ENCODE peak calls at places on chromosomes 1 and 21, in eight cellular contexts. S is lower leg skin, H is cardiac fibroblast, T is heart left ventricle, X is astrocyte of the cerebellum, F is esophagus squamous epithelium, K is fibroblast of pulmonary artery, U is neural progenitor cell. D is an unnamed sample.

GRCh38 chr1:26278303-26278702 is 1.6 kb upstream of the SH3BGRL3 start:
- DNase-seq in H (peak; percentile 87), S (peak; percentile 94), K (peak; percentile 53), T (peak; percentile 69), U (no peak), F (no peak), X (no peak), D (no peak)

GRCh38 chr1:66050123-66050522 is 257.4 kb downstream of the PDE4B start:
- DNase-seq in X (no peak), S (no peak), F (no peak), U (no peak), K (no peak), T (no peak), H (no peak), D (no peak)

GRCh38 chr1:114296413-114296812 is 142.7 kb upstream of the SYT6 start:
- DNase-seq in K (no peak), T (no peak), H (no peak), U (no peak), F (no peak), X (no peak), S (no peak), D (no peak)

GRCh38 chr21:35852820-35853219 is 207.5 kb downstream of the SETD4 start:
- DNase-seq in H (no peak), U (no peak), S (no peak), F (no peak), T (no peak), K (no peak), X (no peak), D (no peak)

GRCh38 chr1:89644119-89644814 is 11.3 kb downstream of the LRRC8C start:
- DNase-seq in K (no peak), T (no peak), X (no peak), S (no peak), U (no peak), F (no peak), H (no peak), D (no peak)

GRCh38 chr1:18739408-18739807 is 108.8 kb downstream of the PAX7 start:
- DNase-seq in F (no peak), X (no peak), U (no peak), H (no peak), S (no peak), T (no peak), K (no peak), D (no peak)

GRCh38 chr1:205256956-205257615 is 29.3 kb downstream of the TMCC2 start:
- DNase-seq in F (no peak), T (no peak), U (peak; percentile 37), X (no peak), S (no peak), H (no peak), K (no peak), D (no peak)

GRCh38 chr1:100866041-100866900 is 28.4 kb downstream of the EXTL2 start:
- DNase-seq in U (peak; percentile 18), F (no peak), H (peak; percentile 80), T (no peak), X (peak; percentile 39), K (peak; percentile 83), S (no peak), D (no peak)

GRCh38 chr1:159936284-159936904 is 9.0 kb downstream of the IGSF9 start:
- DNase-seq in K (peak; percentile 56), F (no peak), H (peak; percentile 64), U (peak; percentile 80), S (peak; percentile 96), X (no peak), T (peak; percentile 74), D (peak; percentile 72)

DNA sequence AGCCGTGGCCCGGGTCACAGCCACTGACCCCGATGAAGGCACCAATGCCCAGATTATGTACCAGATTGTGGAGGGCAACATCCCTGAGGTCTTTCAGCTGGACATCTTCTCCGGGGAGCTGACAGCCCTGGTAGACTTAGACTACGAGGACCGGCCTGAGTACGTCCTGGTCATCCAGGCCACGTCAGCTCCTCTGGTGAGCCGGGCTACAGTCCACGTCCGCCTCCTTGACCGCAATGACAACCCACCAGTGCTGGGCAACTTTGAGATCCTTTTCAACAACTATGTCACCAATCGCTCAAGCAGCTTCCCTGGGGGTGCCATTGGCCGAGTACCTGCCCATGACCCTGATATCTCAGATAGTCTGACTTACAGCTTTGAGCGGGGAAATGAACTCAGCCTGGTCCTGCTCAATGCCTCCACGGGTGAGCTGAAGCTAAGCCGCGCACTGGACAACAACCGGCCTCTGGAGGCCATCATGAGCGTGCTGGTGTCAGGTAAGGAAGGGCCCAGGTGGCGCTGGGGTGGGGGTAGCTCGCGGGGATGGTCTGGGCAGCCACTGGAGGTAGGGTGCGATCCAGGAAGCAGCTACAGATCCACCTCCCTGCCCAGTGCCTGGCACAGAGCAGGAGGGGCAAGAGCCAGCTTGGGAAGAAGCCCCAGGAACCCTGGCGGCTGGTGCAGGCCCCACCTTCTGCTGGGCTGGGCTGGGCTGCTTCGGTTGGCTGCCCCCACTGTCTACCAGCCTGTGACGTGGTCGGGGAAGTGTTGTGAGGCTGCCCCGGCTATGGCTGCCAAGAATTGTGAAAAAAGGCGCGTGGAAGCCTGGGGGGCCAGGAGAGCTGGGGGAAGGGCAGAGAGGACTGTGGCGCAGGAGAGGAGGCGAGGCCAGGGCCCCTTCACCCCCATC is 3.8 kb downstream of the CELSR2 start:
- DNase-seq in S (no peak), H (peak; percentile 52), K (no peak), T (peak; percentile 36), X (no peak), F (no peak), U (no peak), D (no peak)
- H3K4me3 ChIP-seq in S (no peak overlapping the region), H (no peak overlapping the region), K (no peak overlapping the region), T (no peak overlapping the region), X (no peak overlapping the region), F (peak overlapping the region; percentile 56), U (peak overlapping the region; percentile 31), D (no peak overlapping the region)

DNA sequence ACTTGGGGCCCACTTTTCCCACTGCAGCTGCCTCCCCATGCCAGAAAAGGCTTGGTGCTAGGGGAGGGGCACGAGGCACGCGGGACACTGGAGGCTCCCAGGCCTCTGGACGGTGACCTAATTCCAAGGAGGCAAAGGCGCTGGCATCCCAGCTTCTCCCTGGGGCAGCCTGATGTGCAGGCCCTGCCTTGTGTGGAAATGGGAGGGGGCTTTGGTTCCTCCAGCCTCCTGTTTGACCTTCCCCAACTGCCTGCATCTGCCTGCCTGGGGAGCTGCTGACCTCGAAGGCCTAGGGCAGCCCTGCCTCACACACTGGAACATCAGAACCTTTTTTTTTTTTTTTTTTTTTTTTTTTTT is 39.9 kb downstream of the KIAA1614 start:
- DNase-seq in H (no peak), X (no peak), F (no peak), U (no peak), T (no peak), S (no peak), K (no peak), D (no peak)
- H3K4me3 ChIP-seq in H (no peak overlapping the region), X (no peak overlapping the region), F (no peak overlapping the region), U (no peak overlapping the region), T (no peak overlapping the region), S (no peak overlapping the region), K (no peak overlapping the region), D (no peak overlapping the region)

DNA sequence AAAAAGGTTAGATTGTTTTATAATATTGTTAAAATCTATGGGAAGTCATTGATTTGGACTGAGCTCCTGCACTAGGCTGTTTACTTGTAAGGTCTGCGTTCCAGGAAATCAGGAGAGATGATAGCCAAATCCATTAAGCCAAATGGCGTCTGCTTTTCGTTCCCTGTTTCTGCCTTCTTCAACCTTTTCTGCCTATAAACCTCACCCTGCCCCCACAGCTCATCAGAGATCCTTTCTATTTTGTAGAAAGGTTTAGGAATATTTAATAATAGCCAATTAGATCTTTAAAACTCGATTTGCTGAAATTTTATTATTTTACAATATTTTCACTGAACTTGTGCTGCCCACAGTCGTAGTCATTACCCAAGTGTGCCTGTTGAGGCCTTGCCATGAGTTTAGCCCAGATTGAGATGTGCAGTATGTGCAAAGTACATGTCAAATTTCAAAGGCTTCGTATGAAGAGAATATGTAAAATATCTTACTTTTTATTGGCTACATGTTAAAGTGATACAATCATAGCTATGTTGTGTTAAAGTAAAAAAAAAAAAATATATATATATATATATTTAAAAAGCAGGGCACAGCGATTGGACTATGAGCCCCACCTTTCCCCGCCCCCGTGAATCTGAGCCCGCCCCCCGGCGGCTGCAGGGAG is 444 bp upstream of the IARS2 start:
- DNase-seq in S (no peak), H (no peak), X (no peak), U (no peak), T (no peak), F (no peak), K (no peak), D (no peak)
- H3K4me3 ChIP-seq in S (no peak overlapping the region), H (no peak overlapping the region), X (peak overlapping the region; percentile 88), U (peak overlapping the region; percentile 71), T (peak overlapping the region; percentile 93), F (peak overlapping the region; percentile 99), K (no peak overlapping the region), D (peak overlapping the region; percentile 100)

DNA sequence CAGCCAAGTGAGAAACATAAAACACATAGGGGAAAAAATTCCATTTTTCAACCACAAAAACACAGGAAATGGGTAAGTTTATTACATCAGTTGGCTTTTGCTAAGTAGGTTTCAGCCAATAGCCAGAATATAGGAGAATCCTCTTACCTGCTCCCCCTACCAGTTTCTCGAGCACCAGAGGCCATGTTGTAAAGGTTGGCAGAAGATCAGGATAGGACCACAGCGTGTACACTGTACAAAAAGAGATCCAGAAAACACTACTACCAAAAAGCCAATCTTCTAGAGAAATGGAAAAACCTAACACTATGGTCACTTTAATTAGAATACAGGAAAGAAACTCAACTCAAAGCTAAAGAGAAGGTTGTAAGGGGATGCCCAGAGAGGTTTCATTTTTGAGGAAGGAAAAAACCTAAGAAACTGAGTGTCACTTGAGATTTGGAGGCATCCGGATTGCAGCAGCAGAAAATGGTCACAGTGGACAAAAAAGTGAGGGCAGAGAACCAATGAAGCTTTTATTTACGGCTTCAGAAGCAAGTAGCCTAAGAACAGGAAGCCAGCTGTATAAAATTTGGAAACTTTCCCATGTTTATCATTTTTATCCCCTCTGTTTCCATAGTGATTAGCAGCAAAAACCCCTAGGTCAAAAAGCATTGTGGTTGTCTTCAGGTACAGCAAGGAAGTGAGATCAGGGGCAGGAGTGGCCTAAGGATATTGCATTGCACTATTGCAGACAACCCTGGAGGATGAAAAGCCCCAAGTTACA is 2.9 kb downstream of the EIF2D start:
- DNase-seq in U (no peak), T (no peak), K (peak; percentile 27), X (no peak), S (no peak), H (peak; percentile 42), F (no peak), D (no peak)
- H3K4me3 ChIP-seq in U (no peak overlapping the region), T (no peak overlapping the region), K (no peak overlapping the region), X (no peak overlapping the region), S (no peak overlapping the region), H (no peak overlapping the region), F (no peak overlapping the region), D (no peak overlapping the region)

GRCh38 chr1:1420654-1421134 is 382 bp downstream of the ANKRD65 start:
- DNase-seq in U (no peak), X (no peak), K (no peak), H (no peak), F (no peak), T (no peak), S (no peak), D (no peak)
- H3K4me3 ChIP-seq in U (no peak overlapping the region), X (no peak overlapping the region), K (no peak overlapping the region), H (no peak overlapping the region), F (peak overlapping the region; percentile 69), T (peak overlapping the region; percentile 48), S (no peak overlapping the region), D (no peak overlapping the region)

D was measured in effector memory CD4-positive, alpha-beta T cell.